ENCODE peak calls at places on chromosome 16, in seven cellular contexts. J is stimulated activated CD4-positive, alpha-beta T cell treated with anti-CD3 and anti-CD28 coated beads, Interleukin-15, amount 100 ng/mL, for 1 hour; S is prostate gland; Z is erythroblast; Q is germinal center; A is HTR-8/SVneo; R is CD4-positive, alpha-beta memory T cell. P is an unnamed sample.

GRCh38 chr16:47309581-47310312 is 151.1 kb downstream of the ITFG1 start:
- DNase-seq in J (no peak), S (no peak), Z (no peak), Q (no peak), A (no peak), R (no peak), P (no peak)

GRCh38 chr16:54970016-54970415 is 39.4 kb downstream of the IRX5 start:
- DNase-seq in J (no peak), S (no peak), Z (no peak), Q (no peak), A (no peak), R (no peak), P (no peak)

GRCh38 chr16:52492789-52493357 is 54.1 kb downstream of the TOX3 start:
- DNase-seq in J (no peak), S (no peak), Z (no peak), Q (no peak), A (no peak), R (no peak), P (no peak)

GRCh38 chr16:89548344-89549006 is 12.0 kb upstream of the RPL13 start:
- DNase-seq in J (no peak), S (no peak), Z (no peak), Q (peak; percentile 24), A (no peak), R (no peak), P (no peak)

GRCh38 chr16:23499801-23500200 is 10.5 kb downstream of the GGA2 start:
- DNase-seq in J (no peak), S (no peak), Z (no peak), Q (no peak), A (no peak), R (no peak), P (no peak)

GRCh38 chr16:11250091-11250785 is 5.8 kb downstream of the SOCS1 start:
- DNase-seq in J (no peak), S (no peak), Z (no peak), Q (no peak), A (no peak), R (no peak), P (no peak)

GRCh38 chr16:88426018-88426417 is 27.1 kb upstream of the ZFPM1 start:
- DNase-seq in J (no peak), S (no peak), Z (no peak), Q (no peak), A (no peak), R (no peak), P (no peak)

GRCh38 chr16:49120631-49121030 is 161.0 kb downstream of the CBLN1 start:
- DNase-seq in J (no peak), S (no peak), Z (no peak), Q (no peak), A (no peak), R (no peak), P (no peak)

GRCh38 chr16:81821422-81822128 is 42.5 kb downstream of the PLCG2 start:
- DNase-seq in J (no peak), S (no peak), Z (no peak), Q (peak; percentile 59), A (no peak), R (no peak), P (no peak)

P was measured in GM12891.